ENCODE peak calls at places on chromosomes 1 and 21, in ten cellular contexts. S is HCT116; R is T-helper 17 cell; N is activated T-helper 17 cell treated with anti-CD3 and anti-CD28 coated beads, Interleukin-2, amount 50 U/mL, for 72 hours; M is foreskin keratinocyte; J is stimulated activated effector memory CD8-positive, alpha-beta T cell treated with anti-CD3 and anti-CD28 coated beads, Interleukin-12 subunit alpha, Interleukin-12 subunit beta, amount 100 ng/mL, for 72 hours; C is activated CD8-positive, alpha-beta memory T cell treated with anti-CD3 and anti-CD28 coated beads, Interleukin-2, amount 10 ng/mL, durations not matched to agents 7 days and 5 days; P is left lung; D is CD4-positive, CD25-positive, alpha-beta regulatory T cell; O is activated naive CD8-positive, alpha-beta T cell treated with anti-CD3 and anti-CD28 coated beads, Interleukin-2, amount 50 U/mL, for 24 hours. K is an unnamed sample.

GRCh38 chr1:64471218-64471719 is 1.3 kb downstream of the CACHD1 start:
- ATAC-seq in S (peak; percentile 67), R (no peak), N (no peak), M (peak; percentile 15), J (no peak), C (no peak), P (peak; percentile 57), D (no peak), O (no peak), K (no peak)

GRCh38 chr1:201026746-201027145 is 3.2 kb upstream of the KIF21B start:
- ATAC-seq in S (no peak), R (no peak), N (no peak), M (no peak), J (no peak), C (no peak), P (no peak), D (no peak), O (no peak), K (no peak)

GRCh38 chr1:221149111-221149510 is 269.9 kb downstream of the HLX start:
- ATAC-seq in S (no peak), R (no peak), N (no peak), M (no peak), J (no peak), C (no peak), P (peak; percentile 70), D (no peak), O (no peak), K (no peak)

GRCh38 chr1:151156515-151156819 is at the start of gene TNFAIP8L2:
- ATAC-seq in S (peak; percentile 82), R (peak; percentile 88), N (peak; percentile 89), M (no peak), J (peak; percentile 91), C (peak; percentile 92), P (peak; percentile 81), D (peak; percentile 82), O (peak; percentile 78), K (peak; percentile 94)

GRCh38 chr1:20483833-20484525 is 2.0 kb downstream of the CAMK2N1 start:
- ATAC-seq in S (no peak), R (no peak), N (no peak), M (no peak), J (no peak), C (no peak), P (no peak), D (no peak), O (no peak), K (no peak)

GRCh38 chr21:41010981-41011380 is 157.0 kb upstream of the BACE2 start:
- ATAC-seq in S (no peak), R (no peak), N (no peak), M (no peak), J (no peak), C (no peak), P (no peak), D (no peak), O (no peak), K (no peak)

GRCh38 chr1:196887515-196888239 is at the start of gene CFHR4:
- ATAC-seq in S (no peak), R (no peak), N (no peak), M (no peak), J (peak; percentile 70), C (no peak), P (no peak), D (no peak), O (no peak), K (no peak)

GRCh38 chr1:202018226-202018475 is 7.8 kb downstream of the ELF3 start:
- ATAC-seq in S (peak; percentile 30), R (no peak), N (no peak), M (no peak), J (peak; percentile 33), C (no peak), P (peak; percentile 17), D (no peak), O (no peak), K (no peak)

GRCh38 chr1:9321480-9321849 is 28.8 kb downstream of the SPSB1 start:
- ATAC-seq in S (no peak), R (no peak), N (no peak), M (peak; percentile 83), J (no peak), C (no peak), P (peak; percentile 69), D (no peak), O (no peak), K (no peak)

GRCh38 chr1:171929121-171929520 is 87.8 kb downstream of the DNM3 start:
- ATAC-seq in S (peak; percentile 60), R (no peak), N (no peak), M (no peak), J (no peak), C (no peak), P (no peak), D (no peak), O (no peak), K (no peak)

GRCh38 chr1:245864872-245865271 is 642.2 kb downstream of the SMYD3 start:
- ATAC-seq in S (no peak), R (no peak), N (no peak), M (no peak), J (no peak), C (no peak), P (no peak), D (no peak), O (no peak), K (no peak)

GRCh38 chr1:119783354-119784126 is 14.8 kb upstream of the HMGCS2 start:
- ATAC-seq in S (no peak), R (no peak), N (no peak), M (no peak), J (no peak), C (no peak), P (peak; percentile 7), D (no peak), O (peak; percentile 42), K (no peak)

GRCh38 chr21:22174746-22175145 is 1176.5 kb downstream of the NCAM2 start:
- ATAC-seq in S (no peak), R (no peak), N (no peak), M (peak; percentile 89), J (no peak), C (no peak), P (no peak), D (no peak), O (no peak), K (no peak)

GRCh38 chr1:102937401-102937800 is 170.9 kb downstream of the COL11A1 start:
- ATAC-seq in S (no peak), R (no peak), N (no peak), M (no peak), J (no peak), C (no peak), P (no peak), D (no peak), O (no peak), K (no peak)

GRCh38 chr1:19596065-19596718 is 47.9 kb upstream of the NBL1 start:
- ATAC-seq in S (peak; percentile 39), R (no peak), N (peak; percentile 2), M (peak; percentile 55), J (no peak), C (no peak), P (peak; percentile 31), D (no peak), O (peak; percentile 1), K (no peak)

GRCh38 chr1:214581785-214582184 is 21.2 kb upstream of the CENPF start:
- ATAC-seq in S (peak; percentile 78), R (no peak), N (no peak), M (peak; percentile 94), J (no peak), C (no peak), P (no peak), D (no peak), O (peak; percentile 49), K (no peak)

GRCh38 chr21:15761508-15762100 is 31.8 kb downstream of the USP25 start:
- ATAC-seq in S (no peak), R (no peak), N (no peak), M (no peak), J (no peak), C (no peak), P (peak; percentile 51), D (no peak), O (no peak), K (no peak)

GRCh38 chr1:54551891-54552290 is 3.9 kb downstream of the ACOT11 start:
- ATAC-seq in S (no peak), R (no peak), N (no peak), M (no peak), J (no peak), C (no peak), P (no peak), D (no peak), O (no peak), K (no peak)

GRCh38 chr1:157155658-157156057 is 17.5 kb upstream of the ETV3 start:
- ATAC-seq in S (peak; percentile 62), R (peak; percentile 14), N (peak; percentile 24), M (peak; percentile 33), J (no peak), C (peak; percentile 9), P (peak; percentile 8), D (no peak), O (no peak), K (peak; percentile 52)

K was measured in stimulated activated memory B cell treated with anti-CD40 and anti-IgM and Interleukin-4, amounts not matched to agents 10 μg/mL and 1 μg/mL and 100 μg/mL, for 72 hours.